ENCODE peak calls at places on chromosomes 6 and 20, in five cellular contexts. K is mesenchymal stem cell; X is iPS DF 6.9; D is CD8-positive, alpha-beta memory T cell; A is HAP-1. F is an unnamed sample. For H3K9me3 and H3K4me1, the result is how much of the 10 kb centered on the place peaks cover.

GRCh38 chr6:138833819-138834539 is 38.1 kb downstream of the ECT2L start:
- DNase-seq in K (no peak), X (no peak), D (no peak), A (peak), F (peak)

GRCh38 chr6:25176466-25176865 is 102.7 kb upstream of the CARMIL1 start:
- DNase-seq in K (no peak), X (no peak), D (no peak), A (no peak), F (peak)

GRCh38 chr6:132070356-132070755 is 119.2 kb upstream of the CCN2 start:
- DNase-seq in K (peak), X (no peak), D (no peak), A (peak), F (peak)

GRCh38 chr6:162857321-162857720 is 129.5 kb downstream of the PACRG start:
- DNase-seq in K (no peak), X (no peak), D (no peak), A (peak), F (no peak)

GRCh38 chr6:53527249-53527765 is 17.6 kb downstream of the GCLC start:
- DNase-seq in K (no peak), X (no peak), D (no peak), A (peak), F (no peak)

GRCh38 chr6:115932481-115932880 is 128.2 kb downstream of the FRK start:
- DNase-seq in K (no peak), X (no peak), D (no peak), A (no peak), F (peak)

GRCh38 chr6:131761061-131761761 is 46.6 kb upstream of the ENPP1 start:
- DNase-seq in K (no peak), X (no peak), D (no peak), A (no peak), F (peak)

GRCh38 chr6:31399589-31400466 is 3.6 kb upstream of the MICA start:
- DNase-seq in K (peak), X (peak), D (peak), A (peak), F (peak)

GRCh38 chr20:51563597-51564332 is 21.2 kb upstream of the NFATC2 start:
- DNase-seq in K (peak), X (no peak), D (no peak), A (peak), F (peak)

GRCh38 chr6:30689985-30690384 is 799 bp downstream of the NRM start:
- DNase-seq in K (no peak), X (no peak), D (no peak), A (no peak), F (no peak)

DNA sequence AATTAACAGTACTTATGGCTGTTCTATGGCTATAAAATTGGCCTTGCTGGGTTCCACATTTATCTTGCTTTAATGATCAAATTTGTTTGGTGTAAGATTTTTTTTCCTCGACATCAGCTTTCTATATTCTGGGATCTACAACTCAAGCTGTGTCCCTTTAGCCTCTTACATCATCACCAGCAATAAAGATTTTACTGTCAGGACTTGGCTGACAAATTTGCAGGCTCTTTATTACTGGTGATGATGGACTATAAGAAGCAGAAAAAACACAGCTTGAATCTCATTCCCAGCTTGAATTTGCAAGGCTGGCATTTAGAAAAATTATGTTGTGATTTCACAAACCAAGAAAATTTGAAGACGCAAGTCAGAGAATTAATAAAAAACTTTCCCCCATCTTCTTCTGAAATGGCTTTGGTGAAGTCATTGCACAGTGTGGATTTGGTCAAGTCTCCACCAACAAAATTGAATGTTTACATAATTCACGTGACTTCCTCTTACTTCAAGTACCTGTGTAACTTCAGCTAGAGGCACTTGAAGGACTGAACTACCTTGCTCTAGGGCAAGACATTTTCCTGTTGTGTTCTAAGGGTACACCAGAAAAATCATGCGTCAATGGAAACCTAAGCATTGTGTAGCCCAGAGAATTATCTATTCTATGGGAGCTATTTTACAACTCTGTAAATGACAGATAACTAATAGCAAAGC is 175.0 kb downstream of the CBLN4 start:
- DNase-seq in K (no peak), X (no peak), D (no peak), A (no peak), F (no peak)
- H3K9me3 ChIP-seq in K (under half), X (under half), D (under half), A (under half), F (under half)

GRCh38 chr6:21133902-21134301 is 459.6 kb upstream of the SOX4 start:
- DNase-seq in K (no peak), X (no peak), D (no peak), A (no peak), F (no peak)

GRCh38 chr6:21137708-21138358 is 455.7 kb upstream of the SOX4 start:
- DNase-seq in K (peak), X (no peak), D (no peak), A (no peak), F (peak)

GRCh38 chr6:21134401-21134800 is 459.1 kb upstream of the SOX4 start:
- DNase-seq in K (no peak), X (no peak), D (no peak), A (no peak), F (no peak)

GRCh38 chr6:21132856-21133610 is 460.5 kb upstream of the SOX4 start:
- DNase-seq in K (peak), X (no peak), D (no peak), A (no peak), F (peak)

GRCh38 chr6:21135484-21136005 is 458.0 kb upstream of the SOX4 start:
- DNase-seq in K (no peak), X (no peak), D (no peak), A (no peak), F (no peak)
- H3K4me1 ChIP-seq in K (under half), X (under half), D (under half), A (half or more), F (under half)

GRCh38 chr20:56158489-56158888 is 90.0 kb upstream of the MC3R start:
- DNase-seq in K (no peak), X (no peak), D (no peak), A (no peak), F (no peak)
- H3K9me3 ChIP-seq in K (under half), X (under half), D (under half), A (under half), F (under half)

DNA sequence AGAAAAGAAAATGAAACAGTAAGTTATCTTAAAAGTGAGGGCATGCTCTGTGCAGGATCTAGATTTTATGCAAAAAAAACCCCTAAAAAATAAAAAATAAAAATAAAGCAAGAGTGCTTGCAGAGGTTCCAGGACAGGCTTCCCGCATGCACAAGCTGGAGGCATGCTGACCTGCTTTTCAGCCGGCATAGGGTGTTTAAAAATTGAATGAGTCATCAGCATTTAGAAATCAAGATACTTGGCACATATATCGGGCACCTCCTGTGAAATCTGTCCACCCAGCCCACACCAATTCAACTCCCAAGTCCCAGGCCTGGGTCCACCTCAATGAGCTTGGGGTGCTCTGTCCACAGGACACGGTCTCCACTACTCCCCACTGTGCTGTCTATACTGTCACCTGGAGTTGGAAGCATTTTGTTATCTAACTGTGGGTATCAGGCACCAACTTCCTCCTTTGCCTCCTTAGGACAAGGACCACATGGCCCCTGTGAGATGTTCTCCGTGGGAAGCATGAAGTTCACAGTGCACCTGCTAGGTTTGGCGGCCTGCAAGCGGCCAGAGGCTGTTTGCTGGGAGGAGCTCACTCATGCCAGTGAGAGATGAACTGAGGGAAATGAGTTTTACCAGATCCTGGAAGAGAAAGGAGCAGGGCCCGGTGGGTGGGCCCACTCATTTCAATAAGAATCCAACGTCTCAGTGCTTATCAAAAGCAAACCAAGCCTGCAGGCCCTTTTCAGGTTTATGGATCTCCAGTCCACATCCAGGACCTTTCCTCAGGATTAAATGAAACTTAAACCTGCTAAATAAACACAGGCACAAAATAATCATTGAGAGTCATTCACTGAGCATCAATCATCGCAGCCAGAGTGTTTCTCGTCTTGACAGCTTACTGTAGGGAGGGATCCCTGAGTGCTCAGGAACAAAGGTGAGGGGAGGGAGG is 121.1 kb downstream of the FOXA2 start:
- DNase-seq in K (no peak), X (no peak), D (no peak), A (no peak), F (no peak)
- H3K4me1 ChIP-seq in K (under half), X (under half), D (under half), A (under half), F (under half)

F was measured in fibroblast of lung.